ENCODE peak calls at places on chromosomes 5 and 9, in ten cellular contexts. Z, F, Q, O, U, B, H, E, A and C are unnamed samples.

GRCh38 chr5:3277590-3278196 is 317.9 kb upstream of the IRX1 start:
- DNase-seq in Z (no peak), F (peak; percentile 78), Q (no peak), O (no peak), U (no peak), B (no peak), H (no peak), E (no peak), A (no peak), C (no peak)

GRCh38 chr5:94670726-94671125 is 52.3 kb downstream of the SLF1 start:
- DNase-seq in Z (peak; percentile 28), F (no peak), Q (no peak), O (no peak), U (no peak), B (no peak), H (no peak), E (peak; percentile 35), A (peak; percentile 42), C (no peak)

GRCh38 chr5:116063950-116064349 is 20.9 kb upstream of the COMMD10 start:
- DNase-seq in Z (peak; percentile 7), F (no peak), Q (no peak), O (no peak), U (peak; percentile 29), B (no peak), H (no peak), E (no peak), A (no peak), C (no peak)

GRCh38 chr5:66864240-66864884 is 268.2 kb downstream of the MAST4 start:
- DNase-seq in Z (peak; percentile 93), F (no peak), Q (no peak), O (no peak), U (peak; percentile 46), B (no peak), H (no peak), E (peak; percentile 72), A (peak; percentile 84), C (peak; percentile 3)

GRCh38 chr5:160787247-160787646 is 64.8 kb downstream of the ATP10B start:
- DNase-seq in Z (peak; percentile 0), F (peak; percentile 28), Q (no peak), O (no peak), U (no peak), B (no peak), H (no peak), E (no peak), A (no peak), C (peak; percentile 8)

GRCh38 chr5:149733129-149733900 is 3.2 kb downstream of the PPARGC1B start:
- DNase-seq in Z (no peak), F (no peak), Q (peak; percentile 63), O (no peak), U (no peak), B (no peak), H (no peak), E (no peak), A (no peak), C (no peak)

GRCh38 chr5:83911367-83911919 is 190.8 kb upstream of the HAPLN1 start:
- DNase-seq in Z (no peak), F (no peak), Q (no peak), O (no peak), U (no peak), B (no peak), H (no peak), E (no peak), A (no peak), C (no peak)

GRCh38 chr5:74116266-74116665 is 490.3 kb downstream of the ARHGEF28 start:
- DNase-seq in Z (no peak), F (no peak), Q (no peak), O (no peak), U (no peak), B (no peak), H (no peak), E (no peak), A (no peak), C (no peak)

GRCh38 chr5:80933061-80933460 is 27.1 kb upstream of the RASGRF2 start:
- DNase-seq in Z (no peak), F (no peak), Q (no peak), O (no peak), U (no peak), B (no peak), H (no peak), E (no peak), A (no peak), C (no peak)

GRCh38 chr5:80937591-80937990 is 22.6 kb upstream of the RASGRF2 start:
- DNase-seq in Z (no peak), F (no peak), Q (no peak), O (no peak), U (peak; percentile 28), B (no peak), H (no peak), E (no peak), A (no peak), C (no peak)

GRCh38 chr5:80931423-80931822 is 28.7 kb upstream of the RASGRF2 start:
- DNase-seq in Z (no peak), F (no peak), Q (no peak), O (no peak), U (no peak), B (no peak), H (no peak), E (no peak), A (no peak), C (no peak)

GRCh38 chr5:80934751-80935150 is 25.4 kb upstream of the RASGRF2 start:
- DNase-seq in Z (no peak), F (no peak), Q (no peak), O (no peak), U (no peak), B (no peak), H (no peak), E (no peak), A (no peak), C (no peak)

DNA sequence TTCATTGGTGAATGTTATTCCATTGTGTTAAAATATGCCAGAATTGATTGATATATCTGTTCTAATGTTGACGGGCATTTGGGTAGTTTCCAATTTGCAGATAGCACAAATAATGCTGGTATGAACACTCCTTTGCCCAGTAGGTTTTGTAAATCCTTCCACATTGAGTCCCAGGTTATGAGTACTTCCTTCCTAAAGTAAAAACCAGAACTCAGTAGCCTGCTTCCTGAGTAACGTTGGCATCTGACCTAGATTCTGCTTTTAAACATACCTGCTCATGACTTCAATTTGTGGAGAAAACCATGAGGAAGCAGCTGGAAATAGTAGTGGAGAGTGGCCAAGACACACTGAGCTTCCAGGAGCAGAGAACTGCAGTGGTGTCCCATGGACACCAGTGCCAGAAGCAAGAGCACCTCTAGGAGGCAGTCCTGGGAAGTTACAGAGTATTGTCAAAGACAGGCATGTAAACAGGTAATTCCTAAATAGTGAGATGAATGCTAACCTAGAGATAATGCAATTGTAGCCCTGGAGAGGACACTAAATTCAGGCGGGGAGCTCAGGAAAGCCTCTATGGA is 24.3 kb upstream of the RASGRF2 start:
- DNase-seq in Z (no peak), F (no peak), Q (no peak), O (no peak), U (no peak), B (no peak), H (no peak), E (no peak), A (no peak), C (no peak)
- TF ChIP-seq CTCF in Z (peak; percentile 8), F (peak; percentile 32), Q (no peak), O (no peak), U (no peak), B (no peak), H (no peak), E (peak; percentile 8), A (no peak), C (peak; percentile 20)

GRCh38 chr5:180797256-180798192 is 5.1 kb downstream of the MGAT1 start:
- DNase-seq in Z (no peak), F (no peak), Q (no peak), O (no peak), U (no peak), B (no peak), H (no peak), E (no peak), A (no peak), C (no peak)

GRCh38 chr5:180798193-180798592 is 4.4 kb downstream of the MGAT1 start:
- DNase-seq in Z (no peak), F (no peak), Q (no peak), O (no peak), U (no peak), B (no peak), H (no peak), E (no peak), A (no peak), C (no peak)

GRCh38 chr5:180799902-180800801 is 2.5 kb downstream of the MGAT1 start:
- DNase-seq in Z (peak; percentile 58), F (no peak), Q (no peak), O (no peak), U (peak; percentile 77), B (no peak), H (no peak), E (peak; percentile 70), A (peak; percentile 52), C (no peak)

GRCh38 chr5:180801596-180802324 is 846 bp downstream of the MGAT1 start:
- DNase-seq in Z (no peak), F (no peak), Q (no peak), O (no peak), U (no peak), B (peak; percentile 85), H (no peak), E (peak; percentile 19), A (no peak), C (no peak)

DNA sequence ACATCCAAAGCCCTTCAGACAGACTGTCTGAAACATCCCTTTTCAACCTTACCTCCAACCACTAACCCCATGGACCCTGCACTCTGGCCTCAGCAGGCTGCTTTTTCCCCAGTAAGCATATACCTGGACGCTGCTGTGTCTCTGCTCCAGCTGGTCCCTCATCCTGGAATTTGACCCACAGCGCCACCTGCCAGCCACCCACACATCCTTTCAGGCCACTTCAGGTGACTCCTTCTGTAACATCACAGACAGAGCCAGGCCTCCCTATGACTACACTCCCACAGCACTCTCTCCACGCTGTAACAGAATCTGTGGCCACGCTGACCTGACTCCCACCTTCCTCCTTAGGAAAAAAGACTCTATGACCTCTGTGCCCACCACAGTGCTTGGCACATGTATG is 3.4 kb downstream of the MGAT1 start:
- DNase-seq in Z (no peak), F (peak; percentile 55), Q (no peak), O (no peak), U (no peak), B (no peak), H (no peak), E (no peak), A (no peak), C (no peak)
- TF ChIP-seq CTCF in Z (peak; percentile 20), F (peak; percentile 63), Q (peak; percentile 34), O (peak; percentile 44), U (peak; percentile 32), B (no peak), H (peak; percentile 22), E (peak; percentile 17), A (peak; percentile 15), C (peak; percentile 70)

DNA sequence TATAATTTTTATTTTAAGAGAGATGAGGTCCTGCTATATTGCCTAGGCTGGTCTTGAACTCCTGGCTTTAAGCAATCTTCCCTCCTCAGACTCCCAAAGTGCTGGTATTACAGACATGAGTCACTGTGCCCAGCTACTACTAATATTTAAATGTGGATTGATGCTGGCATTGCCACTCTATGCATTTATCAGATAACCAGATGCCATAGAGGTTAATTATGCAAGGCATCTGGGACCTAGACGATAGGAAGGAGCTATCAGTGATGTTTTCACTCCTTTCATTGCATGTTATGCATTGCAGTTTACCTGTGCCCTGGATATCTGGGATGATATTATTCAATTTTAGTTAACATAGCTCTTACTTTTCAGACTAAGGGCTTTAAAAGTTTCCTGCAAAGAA is 126.9 kb downstream of the RPS23 start:
- DNase-seq in Z (no peak), F (no peak), Q (no peak), O (no peak), U (no peak), B (no peak), H (no peak), E (no peak), A (no peak), C (no peak)
- TF ChIP-seq CTCF in Z (no peak), F (no peak), Q (no peak), O (no peak), U (no peak), B (no peak), H (no peak), E (no peak), A (no peak), C (no peak)

DNA sequence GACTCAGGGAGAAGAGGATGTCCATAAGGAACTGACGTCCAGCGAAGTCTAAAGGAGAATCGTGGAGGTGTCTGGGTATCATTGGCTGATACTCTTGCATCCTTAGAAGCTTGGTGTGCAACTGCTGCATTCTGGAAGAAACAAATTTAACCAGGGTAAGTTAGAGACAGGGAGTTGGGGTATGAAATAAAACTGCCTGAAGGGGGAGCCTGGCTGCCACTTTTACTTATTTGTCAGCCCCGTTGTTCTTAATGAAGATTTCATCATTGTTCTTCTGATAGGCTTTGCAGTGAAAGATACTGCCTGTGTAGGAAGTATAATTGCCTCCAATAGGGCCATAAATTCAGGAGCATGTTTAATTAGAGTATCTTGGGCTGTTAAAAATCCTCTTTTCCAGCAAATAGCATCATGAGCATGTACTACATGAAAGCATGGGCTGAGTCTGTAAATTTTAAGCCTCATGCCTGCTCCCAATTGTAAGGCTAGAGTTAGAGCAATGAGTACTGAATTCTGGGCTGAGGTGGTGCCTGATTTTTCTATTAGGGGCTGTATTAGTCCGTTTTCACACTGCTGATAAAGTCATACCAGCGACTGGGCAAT is 1264.5 kb upstream of the ACO1 start:
- DNase-seq in Z (peak; percentile 72), F (peak; percentile 32), Q (no peak), O (no peak), U (peak; percentile 55), B (no peak), H (no peak), E (peak; percentile 60), A (peak; percentile 72), C (peak; percentile 34)
- TF ChIP-seq CTCF in Z (peak; percentile 74), F (peak; percentile 60), Q (peak; percentile 58), O (peak; percentile 58), U (peak; percentile 67), B (peak; percentile 56), H (peak; percentile 64), E (peak; percentile 59), A (peak; percentile 43), C (peak; percentile 75)